ENCODE peak calls at places on chromosomes 16 and 17, in five cellular contexts. J, X, W, S and C are unnamed samples.

GRCh38 chr16:88830250-88830649 is 18.5 kb upstream of the APRT start:
- DNase-seq in J (no peak), X (no peak), W (no peak), S (no peak), C (no peak)

GRCh38 chr17:746783-747629 is 5.1 kb downstream of the GEMIN4 start:
- DNase-seq in J (no peak), X (no peak), W (no peak), S (no peak), C (no peak)

GRCh38 chr17:37084375-37084774 is 135.6 kb downstream of the AATF start:
- DNase-seq in J (no peak), X (no peak), W (no peak), S (no peak), C (no peak)

GRCh38 chr17:73953206-73954033 is 250.1 kb upstream of the RPL38 start:
- DNase-seq in J (no peak), X (no peak), W (no peak), S (no peak), C (no peak)

GRCh38 chr16:4521971-4522623 is 16.5 kb downstream of the CDIP1 start:
- DNase-seq in J (no peak), X (peak; percentile 73), W (no peak), S (no peak), C (no peak)

GRCh38 chr17:6641374-6641818 is 536 bp downstream of the TXNDC17 start:
- DNase-seq in J (no peak), X (no peak), W (peak; percentile 9), S (no peak), C (no peak)

GRCh38 chr17:1177099-1177996 is 2.4 kb downstream of the ABR start:
- DNase-seq in J (no peak), X (peak; percentile 64), W (no peak), S (no peak), C (no peak)

GRCh38 chr17:78708510-78708973 is 73.5 kb downstream of the CYTH1 start:
- DNase-seq in J (no peak), X (peak; percentile 86), W (peak; percentile 59), S (peak; percentile 85), C (peak; percentile 70)

GRCh38 chr17:28381141-28381825 is 9.8 kb downstream of the SARM1 start:
- DNase-seq in J (no peak), X (no peak), W (peak; percentile 62), S (no peak), C (no peak)

GRCh38 chr16:70747703-70748631 is 53.0 kb downstream of the VAC14 start:
- DNase-seq in J (no peak), X (no peak), W (no peak), S (no peak), C (no peak)
- TF ChIP-seq GABPA in J (no peak), X (no peak), W (no peak), S (no peak), C (no peak)

GRCh38 chr17:83079340-83079747 is at the start of gene METRNL:
- DNase-seq in J (no peak), X (peak; percentile 99), W (no peak), S (no peak), C (peak; percentile 45)
- H3K27me3 ChIP-seq in J (peaks cover 4% of the 10 kb centered on the region), X (no peaks in the 10 kb centered on the region), W (peaks cover 43% of the 10 kb centered on the region), S (peaks cover 84% of the 10 kb centered on the region), C (peaks cover 13% of the 10 kb centered on the region)

GRCh38 chr17:76922084-76922483 is 53.9 kb downstream of the MGAT5B start:
- DNase-seq in J (no peak), X (no peak), W (no peak), S (no peak), C (no peak)

GRCh38 chr17:76925333-76925935 is 57.2 kb downstream of the MGAT5B start:
- DNase-seq in J (no peak), X (peak; percentile 68), W (no peak), S (no peak), C (no peak)

GRCh38 chr17:76924345-76925332 is 56.4 kb downstream of the MGAT5B start:
- DNase-seq in J (no peak), X (peak; percentile 69), W (no peak), S (no peak), C (no peak)

GRCh38 chr17:76922967-76923366 is 54.8 kb downstream of the MGAT5B start:
- DNase-seq in J (no peak), X (no peak), W (no peak), S (no peak), C (no peak)

GRCh38 chr17:76923491-76923890 is 55.3 kb downstream of the MGAT5B start:
- DNase-seq in J (no peak), X (no peak), W (no peak), S (no peak), C (no peak)
- H3K4me3 ChIP-seq in J (no peak overlapping the region), X (no peak overlapping the region), W (no peak overlapping the region), S (no peak overlapping the region), C (no peak overlapping the region)

DNA sequence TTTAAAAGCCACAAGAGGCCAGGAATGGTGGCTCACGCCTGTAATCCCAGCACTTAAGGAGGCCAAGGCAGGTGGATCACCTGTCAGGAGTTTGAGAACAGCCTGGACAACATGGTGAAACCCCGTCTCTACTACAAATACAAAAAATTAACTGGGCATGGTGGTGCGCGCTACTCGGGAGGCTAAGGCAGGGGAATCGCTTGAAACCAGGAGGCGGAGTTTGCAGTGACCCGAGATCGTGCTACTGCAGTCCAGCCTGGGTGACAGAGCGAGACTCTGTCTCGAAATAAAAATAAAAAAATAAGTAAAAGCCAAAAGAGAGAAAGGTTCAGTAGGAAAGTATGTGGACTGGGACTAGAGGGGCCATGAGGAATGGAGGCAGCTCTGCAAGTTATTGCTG is 13.1 kb upstream of the ITGAL start:
- DNase-seq in J (no peak), X (no peak), W (no peak), S (no peak), C (peak; percentile 64)
- TF ChIP-seq GABPA in J (no peak), X (no peak), W (no peak), S (no peak), C (no peak)

DNA sequence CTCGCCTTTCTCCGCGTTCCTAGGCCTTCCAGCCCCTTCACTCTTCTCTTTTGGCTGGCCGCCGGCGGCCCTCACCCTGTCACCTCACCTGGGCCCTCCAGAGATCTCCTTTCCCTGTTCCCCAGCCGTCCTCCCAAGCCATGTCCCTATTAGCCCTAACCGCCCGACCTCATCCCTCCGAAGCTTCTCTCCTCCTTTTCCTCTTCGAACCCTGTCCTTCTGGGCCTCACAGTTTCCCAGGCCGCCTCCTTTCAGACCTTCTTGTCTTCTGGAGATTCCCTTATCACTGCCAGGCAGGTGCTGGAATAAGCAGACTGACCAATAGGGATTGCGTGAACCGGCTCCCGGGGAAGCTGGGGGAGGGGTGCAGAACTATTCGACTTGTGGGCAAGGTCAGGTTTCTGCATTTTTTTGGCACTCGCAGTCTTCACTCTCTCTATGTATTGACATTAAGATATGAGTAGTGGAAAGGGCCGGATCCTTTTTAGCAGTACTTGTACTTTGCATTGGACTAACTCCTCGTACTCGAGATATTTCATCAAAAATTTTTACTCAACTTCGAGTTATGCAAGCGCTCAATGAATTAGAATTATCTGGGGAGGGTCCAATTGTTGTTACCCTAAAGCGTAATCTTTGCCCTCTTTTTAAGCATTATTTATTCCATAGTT is 689 bp downstream of the RHOT1 start:
- DNase-seq in J (no peak), X (peak; percentile 63), W (no peak), S (peak; percentile 49), C (peak; percentile 61)
- H3K27me3 ChIP-seq in J (no peaks in the 10 kb centered on the region), X (no peaks in the 10 kb centered on the region), W (no peaks in the 10 kb centered on the region), S (no peaks in the 10 kb centered on the region), C (no peaks in the 10 kb centered on the region)

GRCh38 chr17:35147313-35147982 is at the start of gene UNC45B:
- DNase-seq in J (no peak), X (no peak), W (no peak), S (no peak), C (no peak)
- H3K4me3 ChIP-seq in J (no peak within 1 kb of the TSS), X (no peak within 1 kb of the TSS), W (no peak within 1 kb of the TSS), S (no peak within 1 kb of the TSS), C (no peak within 1 kb of the TSS)

GRCh38 chr16:64312292-64312691 is 809.6 kb downstream of the CDH11 start:
- DNase-seq in J (no peak), X (no peak), W (no peak), S (no peak), C (no peak)
- TF ChIP-seq GABPA in J (no peak), X (no peak), W (no peak), S (no peak), C (no peak)

GRCh38 chr16:68450741-68451140 is 2.4 kb upstream of the SMPD3 start:
- DNase-seq in J (no peak), X (no peak), W (no peak), S (no peak), C (no peak)

GRCh38 chr16:68448360-68448970 is at the start of gene SMPD3:
- DNase-seq in J (peak; percentile 86), X (peak; percentile 97), W (peak; percentile 99), S (peak; percentile 99), C (peak; percentile 96)

GRCh38 chr16:68446941-68447675 is 1.2 kb downstream of the SMPD3 start:
- DNase-seq in J (no peak), X (peak; percentile 76), W (no peak), S (no peak), C (no peak)

GRCh38 chr16:68445458-68445857 is 2.9 kb downstream of the SMPD3 start:
- DNase-seq in J (peak; percentile 28), X (peak; percentile 63), W (no peak), S (peak; percentile 67), C (peak; percentile 41)

DNA sequence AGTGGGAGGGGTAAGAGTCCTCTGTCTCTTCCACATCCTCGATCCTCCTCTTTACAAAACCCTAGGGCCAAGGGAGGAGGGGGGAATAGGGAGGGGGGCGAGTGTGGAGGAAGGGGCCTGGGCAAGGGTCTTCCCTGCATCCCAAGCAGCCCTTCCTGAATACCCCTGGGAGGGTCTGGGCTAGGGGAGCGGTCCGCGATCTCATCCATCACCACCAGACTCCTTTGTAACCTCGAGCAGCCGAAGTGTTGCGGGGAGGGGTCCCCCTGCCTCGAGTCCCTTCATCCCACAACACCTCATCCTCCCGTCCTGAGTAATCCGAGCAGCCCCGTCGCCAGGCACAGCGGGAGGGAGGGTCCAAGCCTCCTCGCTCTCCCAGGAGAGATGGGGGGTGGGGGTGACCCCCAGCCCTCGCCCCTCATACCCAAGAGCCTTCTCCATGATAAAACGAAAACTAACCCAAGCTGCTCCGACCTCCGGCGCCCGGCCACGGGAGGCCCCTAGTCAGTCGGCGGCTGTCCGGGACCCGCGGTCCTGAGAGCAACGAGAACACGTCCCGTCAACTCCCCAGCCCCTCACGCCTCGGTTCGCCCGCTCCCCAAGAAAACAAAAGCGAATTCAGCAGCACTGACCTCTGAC is 468 bp downstream of the SMPD3 start:
- DNase-seq in J (no peak), X (peak; percentile 63), W (no peak), S (no peak), C (no peak)
- H3K27me3 ChIP-seq in J (peaks cover 2% of the 10 kb centered on the region), X (no peaks in the 10 kb centered on the region), W (peaks cover 24% of the 10 kb centered on the region), S (no peaks in the 10 kb centered on the region), C (peaks cover 5% of the 10 kb centered on the region)

GRCh38 chr17:11485802-11486421 is 112.4 kb upstream of the DNAH9 start:
- DNase-seq in J (no peak), X (no peak), W (no peak), S (no peak), C (no peak)
- H3K4me3 ChIP-seq in J (no peak overlapping the region), X (no peak overlapping the region), W (no peak overlapping the region), S (no peak overlapping the region), C (no peak overlapping the region)